ENCODE peak calls at places on chromosomes 11 and 22, in five cellular contexts. Q is B cell; N is GM06990; P is activated CD4-positive, alpha-beta T cell treated with anti-CD3 and anti-CD28 coated beads for 36 hours; S is smooth muscle cell of the brain vasculature. D is an unnamed sample.

GRCh38 chr11:9172394-9172793 is 81.0 kb upstream of the SCUBE2 start:
- DNase-seq in S (no peak), Q (no peak), N (no peak), P (no peak), D (no peak)

GRCh38 chr22:48379371-48379770 is 1448.3 kb downstream of the BRD1 start:
- DNase-seq in P (no peak), Q (no peak), N (no peak), S (no peak), D (no peak)

GRCh38 chr11:113240790-113241189 is 73.6 kb upstream of the TTC12 start:
- DNase-seq in P (no peak), S (no peak), N (no peak), Q (no peak), D (no peak)

GRCh38 chr11:64227405-64227956 is 1.4 kb downstream of the NUDT22 start:
- DNase-seq in S (no peak), P (no peak), N (no peak), Q (no peak), D (no peak)

GRCh38 chr11:104917259-104918112 is 19.2 kb upstream of the CASP12 start:
- DNase-seq in Q (no peak), P (no peak), N (no peak), S (no peak), D (no peak)

GRCh38 chr11:78981153-78981552 is 406.5 kb upstream of the NARS2 start:
- DNase-seq in N (no peak), P (no peak), S (no peak), Q (no peak), D (no peak)

GRCh38 chr22:19463491-19464469 is 15.2 kb downstream of the UFD1 start:
- DNase-seq in S (no peak), Q (no peak), N (no peak), P (no peak), D (no peak)

GRCh38 chr11:101915811-101916291 is 471 bp downstream of the ANGPTL5 start:
- DNase-seq in Q (peak; percentile 78), N (peak; percentile 19), S (no peak), P (no peak), D (peak; percentile 25)

GRCh38 chr11:133660202-133660568 is 127.9 kb upstream of the OPCML start:
- DNase-seq in P (no peak), Q (no peak), S (no peak), N (no peak), D (no peak)

GRCh38 chr22:26430600-26430999 is 1.5 kb downstream of the ASPHD2 start:
- DNase-seq in S (no peak), N (no peak), P (peak; percentile 34), Q (no peak), D (peak; percentile 49)

GRCh38 chr11:116931206-116931953 is 94.0 kb upstream of the APOA1 start:
- DNase-seq in Q (peak; percentile 69), S (no peak), N (no peak), P (peak; percentile 49), D (no peak)

GRCh38 chr11:127925430-127925829 is 661.9 kb downstream of the ETS1 start:
- DNase-seq in P (no peak), N (no peak), Q (no peak), S (no peak), D (no peak)

GRCh38 chr22:21694394-21694793 is 28.6 kb downstream of the PPIL2 start:
- DNase-seq in S (no peak), Q (no peak), N (no peak), P (no peak), D (no peak)

GRCh38 chr11:93543292-93543977 is at the start of gene SMCO4:
- DNase-seq in Q (peak; percentile 83), N (peak; percentile 87), S (no peak), P (peak; percentile 88), D (peak; percentile 91)

GRCh38 chr11:111155021-111155420 is 90.5 kb upstream of the POU2AF2 start:
- DNase-seq in Q (no peak), S (no peak), N (no peak), P (no peak), D (no peak)

GRCh38 chr11:69546735-69547370 is 65.4 kb downstream of the LINC01488 start:
- DNase-seq in N (no peak), S (no peak), Q (no peak), P (peak; percentile 84), D (peak; percentile 64)

GRCh38 chr11:65435981-65436411 is 13.4 kb downstream of the NEAT1 start:
- DNase-seq in P (no peak), N (no peak), Q (no peak), S (no peak), D (no peak)

GRCh38 chr11:61392991-61393595 is 706 bp downstream of the TMEM216 start:
- DNase-seq in N (no peak), P (peak; percentile 35), S (no peak), Q (peak; percentile 38), D (peak; percentile 40)

GRCh38 chr11:2421996-2422395 is 21.4 kb downstream of the TSSC4 start:
- DNase-seq in Q (peak; percentile 19), N (no peak), P (no peak), S (no peak), D (no peak)

GRCh38 chr22:37529652-37530345 is 10.6 kb upstream of the CARD10 start:
- DNase-seq in S (no peak), N (no peak), Q (no peak), P (peak; percentile 27), D (no peak)

GRCh38 chr11:1844221-1845094 is 5.7 kb downstream of the TNNI2 start:
- DNase-seq in S (no peak), N (no peak), P (peak; percentile 62), Q (no peak), D (no peak)

GRCh38 chr11:73334244-73335203 is 26.4 kb downstream of the ARHGEF17 start:
- DNase-seq in Q (no peak), P (no peak), S (peak; percentile 92), N (no peak), D (peak; percentile 63)

GRCh38 chr22:37431811-37432707 is 4.8 kb upstream of the ELFN2 start:
- DNase-seq in N (peak; percentile 45), Q (no peak), P (peak; percentile 76), S (peak; percentile 60), D (no peak)

GRCh38 chr11:121554552-121554951 is 101.8 kb upstream of the SORL1-AS1 start:
- DNase-seq in S (no peak), N (no peak), Q (no peak), P (no peak), D (no peak)

GRCh38 chr11:76787911-76788596 is 4.9 kb downstream of the TSKU start:
- DNase-seq in P (no peak), Q (no peak), N (no peak), S (no peak), D (no peak)

GRCh38 chr22:19174106-19175025 is 4.2 kb downstream of the SLC25A1 start:
- DNase-seq in P (no peak), S (peak; percentile 31), Q (peak; percentile 76), N (no peak), D (no peak)

GRCh38 chr22:36887164-36887563 is 26.3 kb upstream of the CSF2RB start:
- DNase-seq in P (no peak), Q (no peak), S (no peak), N (no peak), D (no peak)

GRCh38 chr11:69215216-69215615 is 59.5 kb downstream of the SMIM38 start:
- DNase-seq in P (no peak), S (no peak), Q (no peak), N (no peak), D (no peak)

GRCh38 chr11:61082931-61083531 is 19.3 kb upstream of the CD5 start:
- DNase-seq in Q (no peak), P (peak; percentile 81), S (no peak), N (no peak), D (no peak)

GRCh38 chr11:12508151-12508740 is 130.9 kb downstream of the PARVA start:
- DNase-seq in P (no peak), S (peak; percentile 29), Q (no peak), N (no peak), D (no peak)

GRCh38 chr11:102810943-102811528 is 13.1 kb upstream of the MMP1 start:
- DNase-seq in S (no peak), P (no peak), Q (no peak), N (no peak), D (no peak)

GRCh38 chr11:11611381-11611780 is 10.4 kb downstream of the GALNT18 start:
- DNase-seq in P (no peak), S (no peak), N (no peak), Q (no peak), D (no peak)

GRCh38 chr22:43205261-43205691 is 18.3 kb upstream of the TTLL12 start:
- DNase-seq in Q (no peak), P (peak; percentile 18), N (no peak), S (no peak), D (no peak)

GRCh38 chr11:35549787-35550186 is 24.4 kb upstream of the PAMR1 start:
- DNase-seq in S (peak; percentile 74), P (no peak), Q (no peak), N (no peak), D (no peak)

GRCh38 chr11:126173257-126173656 is 38.2 kb downstream of the RPUSD4 start:
- DNase-seq in Q (no peak), N (no peak), P (no peak), S (no peak), D (no peak)

GRCh38 chr11:44116433-44116832 is 21.0 kb downstream of the EXT2 start:
- DNase-seq in S (no peak), P (no peak), N (no peak), Q (no peak), D (no peak)